ENCODE peak calls at places on chromosome 6, in five cellular contexts. W is fibroblast of lung, Z is testis, O is breast epithelium, Q is stomach. A is an unnamed sample.

GRCh38 chr6:117354671-117355070 is 71.1 kb downstream of the ROS1 start:
- DNase-seq in Z (no peak), O (no peak), W (no peak), Q (no peak), A (no peak)

GRCh38 chr6:109187399-109188114 is 92.2 kb downstream of the CEP57L1 start:
- DNase-seq in Q (peak; percentile 69), W (peak; percentile 21), Z (peak; percentile 63), O (peak; percentile 56), A (peak; percentile 60)

GRCh38 chr6:112153926-112154621 is 66.7 kb downstream of the FAM229B start:
- DNase-seq in Z (no peak), Q (no peak), W (peak; percentile 94), O (no peak), A (no peak)

GRCh38 chr6:96939019-96939805 is 14.7 kb downstream of the KLHL32 start:
- DNase-seq in Q (no peak), O (no peak), Z (peak; percentile 50), W (peak; percentile 67), A (no peak)

GRCh38 chr6:26025047-26025893 is 62.0 kb upstream of the HFE start:
- DNase-seq in O (no peak), W (peak; percentile 91), Z (no peak), Q (no peak), A (no peak)

GRCh38 chr6:142693446-142693845 is 251.5 kb downstream of the HIVEP2 start:
- DNase-seq in Q (no peak), O (no peak), W (peak; percentile 78), Z (no peak), A (no peak)

GRCh38 chr6:121205569-121205968 is 128.7 kb downstream of the TBC1D32 start:
- DNase-seq in W (no peak), Z (no peak), Q (no peak), O (no peak), A (no peak)

GRCh38 chr6:33323623-33323948 is 6.0 kb upstream of the ZBTB22 start:
- DNase-seq in Q (no peak), Z (no peak), O (no peak), W (no peak), A (no peak)

GRCh38 chr6:32167154-32167760 is 2.9 kb downstream of the EGFL8 start:
- DNase-seq in Q (no peak), O (no peak), W (no peak), Z (no peak), A (no peak)

GRCh38 chr6:7535498-7535897 is 6.0 kb upstream of the DSP start:
- DNase-seq in Z (no peak), O (no peak), Q (no peak), W (peak; percentile 64), A (no peak)

GRCh38 chr6:13544454-13545186 is 29.8 kb upstream of the SIRT5 start:
- DNase-seq in O (no peak), Z (no peak), W (no peak), Q (no peak), A (no peak)

GRCh38 chr6:88891135-88891845 is 72.1 kb downstream of the RNGTT start:
- DNase-seq in Z (no peak), W (peak; percentile 47), O (no peak), Q (no peak), A (no peak)

GRCh38 chr6:12288844-12289654 is 1.1 kb upstream of the EDN1 start:
- DNase-seq in Q (peak; percentile 62), O (no peak), Z (peak; percentile 80), W (peak; percentile 48), A (peak; percentile 20)

GRCh38 chr6:15462717-15463525 is 199.9 kb downstream of the DTNBP1 start:
- DNase-seq in Q (no peak), Z (no peak), O (no peak), W (peak; percentile 78), A (no peak)

GRCh38 chr6:121510568-121511177 is 75.2 kb downstream of the GJA1 start:
- DNase-seq in Q (no peak), Z (no peak), O (no peak), W (peak; percentile 77), A (no peak)

GRCh38 chr6:165579151-165579550 is 83.9 kb downstream of the PDE10A start:
- DNase-seq in W (no peak), O (no peak), Z (no peak), Q (no peak), A (no peak)

GRCh38 chr6:24718449-24719124 is 367 bp downstream of the C6orf62 start:
- DNase-seq in W (no peak), Q (no peak), O (no peak), Z (no peak), A (no peak)

GRCh38 chr6:135577059-135577538 is 79.6 kb upstream of the AHI1 start:
- DNase-seq in Z (no peak), O (no peak), W (no peak), Q (no peak), A (no peak)

GRCh38 chr6:84581494-84582259 is 182.7 kb downstream of the TBX18 start:
- DNase-seq in Z (no peak), O (no peak), Q (no peak), W (peak; percentile 82), A (no peak)

DNA sequence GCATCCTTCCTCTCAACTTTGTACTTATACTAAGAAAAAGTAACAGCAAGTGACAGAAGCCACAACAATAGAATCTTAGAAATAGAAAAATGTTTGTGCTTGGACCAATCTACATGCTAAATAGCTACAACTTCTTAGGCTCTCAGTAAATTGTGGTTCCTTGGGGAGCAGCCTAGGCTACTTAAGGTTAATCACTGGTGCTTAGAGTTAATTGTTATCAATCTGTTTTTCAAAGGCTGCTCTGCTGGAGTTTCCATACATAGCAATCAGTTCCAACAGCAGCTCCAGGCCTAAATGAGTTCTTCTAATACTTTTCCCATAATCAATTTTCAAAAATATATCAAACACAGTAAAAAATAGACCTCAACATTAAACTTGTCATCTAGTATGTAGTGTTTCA is 571.4 kb downstream of the EPHA7 start:
- DNase-seq in Q (no peak), O (no peak), Z (no peak), W (no peak), A (no peak)
- H3K27me3 ChIP-seq in Q (no peaks in the 10 kb centered on the region), O (no peaks in the 10 kb centered on the region), Z (no peaks in the 10 kb centered on the region), W (no peaks in the 10 kb centered on the region), A (no peaks in the 10 kb centered on the region)

DNA sequence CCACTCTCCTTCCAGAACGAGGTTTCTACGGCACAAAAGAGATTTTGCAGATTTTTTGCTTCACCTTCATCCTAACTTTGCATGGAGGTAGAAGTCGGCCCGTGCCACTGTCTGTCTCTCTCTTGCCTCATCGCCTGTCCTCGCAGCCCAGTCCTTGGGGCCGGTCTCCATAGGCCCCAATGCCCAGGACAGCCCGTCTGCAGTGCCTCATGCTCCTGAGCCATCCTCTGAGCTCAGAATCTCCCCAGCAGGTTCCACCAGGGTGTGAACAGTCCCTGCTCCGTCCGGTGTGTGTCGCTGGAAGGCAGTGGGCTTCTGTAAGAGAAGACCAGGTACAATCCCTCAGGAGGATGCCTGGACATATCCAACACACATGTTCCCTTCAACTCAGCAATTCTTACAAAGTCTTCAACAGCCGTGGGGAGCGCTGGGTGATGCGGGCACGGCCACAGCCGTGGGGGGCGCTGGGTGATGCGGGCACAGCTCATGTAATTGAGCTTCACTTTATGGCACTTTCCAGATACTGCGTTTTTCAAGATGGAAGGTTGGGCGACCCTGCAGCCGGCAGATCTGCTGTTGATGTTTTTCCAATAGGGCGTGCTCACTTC is 231.9 kb downstream of the DLL1 start:
- DNase-seq in W (no peak), Q (peak; percentile 16), Z (no peak), O (no peak), A (no peak)
- H3K9me3 ChIP-seq in W (no peaks in the 10 kb centered on the region), Q (no peaks in the 10 kb centered on the region), Z (no peaks in the 10 kb centered on the region), O (no peaks in the 10 kb centered on the region), A (no peaks in the 10 kb centered on the region)

GRCh38 chr6:50714487-50715379 is 1.4 kb downstream of the TFAP2D start:
- DNase-seq in Q (no peak), O (no peak), Z (no peak), W (no peak), A (no peak)
- H3K27me3 ChIP-seq in Q (peaks cover 6% of the 10 kb centered on the region), O (peaks cover 83% of the 10 kb centered on the region), Z (no peaks in the 10 kb centered on the region), W (no peaks in the 10 kb centered on the region), A (peaks cover 58% of the 10 kb centered on the region)

GRCh38 chr6:37632989-37633550 is 64.6 kb downstream of the MDGA1 start:
- DNase-seq in W (no peak), Z (no peak), Q (no peak), O (no peak), A (no peak)

GRCh38 chr6:37631295-37631694 is 66.4 kb downstream of the MDGA1 start:
- DNase-seq in O (no peak), W (no peak), Q (no peak), Z (no peak), A (no peak)

GRCh38 chr6:37632291-37632690 is 65.4 kb downstream of the MDGA1 start:
- DNase-seq in W (no peak), Q (no peak), Z (no peak), O (no peak), A (no peak)

GRCh38 chr6:37628611-37629320 is 68.9 kb downstream of the MDGA1 start:
- DNase-seq in Z (no peak), O (no peak), Q (no peak), W (peak; percentile 66), A (no peak)

DNA sequence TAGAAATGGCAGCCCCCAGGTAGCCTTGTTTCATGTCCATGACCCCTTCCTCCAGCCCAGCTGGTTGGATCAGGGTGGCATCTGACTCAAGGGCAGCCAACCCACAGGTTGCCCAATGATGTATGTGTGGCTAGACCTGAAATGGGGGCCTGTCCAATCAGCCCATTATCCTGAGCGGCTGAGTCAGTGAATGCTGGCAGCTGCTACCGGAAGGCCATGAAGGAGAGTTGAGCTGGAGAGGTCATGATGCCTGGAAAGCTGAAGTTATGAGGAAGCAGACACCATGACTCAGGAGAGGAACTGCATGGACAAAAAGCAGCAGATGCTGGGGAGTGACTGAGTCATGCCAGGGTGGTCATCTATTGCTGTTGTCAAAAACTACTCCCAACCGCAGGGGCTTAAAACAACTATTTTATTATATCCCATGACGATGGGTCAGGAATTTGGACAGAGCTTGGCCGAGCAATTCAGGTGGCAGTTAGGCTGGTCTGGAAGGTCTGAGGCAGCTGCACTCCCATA is 67.3 kb downstream of the MDGA1 start:
- DNase-seq in W (peak; percentile 100), Q (peak; percentile 57), O (no peak), Z (no peak), A (no peak)
- H3K9me3 ChIP-seq in W (no peaks in the 10 kb centered on the region), Q (no peaks in the 10 kb centered on the region), O (no peaks in the 10 kb centered on the region), Z (no peaks in the 10 kb centered on the region), A (no peaks in the 10 kb centered on the region)

DNA sequence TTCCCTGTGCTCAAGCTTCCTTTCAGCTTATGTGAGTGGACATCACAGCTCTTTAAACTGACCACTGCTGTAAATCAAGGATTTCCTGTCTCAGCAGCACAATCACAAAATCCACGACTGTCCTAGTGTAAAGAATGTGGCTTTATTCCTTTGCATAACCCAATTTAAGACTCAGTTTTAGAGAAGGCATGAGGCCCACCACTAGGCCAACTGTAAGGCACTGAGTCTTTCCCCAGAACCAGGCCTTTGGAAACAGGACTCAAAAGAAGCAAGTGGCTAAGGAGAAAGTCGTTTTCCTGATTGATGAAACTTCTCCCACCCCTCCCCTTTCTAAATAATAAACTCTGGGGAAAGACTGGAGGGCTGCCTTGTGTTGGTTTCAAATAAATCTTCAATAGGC is 3.7 kb downstream of the OLIG3 start:
- DNase-seq in O (no peak), Z (no peak), W (no peak), Q (no peak), A (no peak)
- H3K27me3 ChIP-seq in O (peaks cover 93% of the 10 kb centered on the region), Z (no peaks in the 10 kb centered on the region), W (peaks cover 90% of the 10 kb centered on the region), Q (peaks cover 41% of the 10 kb centered on the region), A (peaks cover 99% of the 10 kb centered on the region)

DNA sequence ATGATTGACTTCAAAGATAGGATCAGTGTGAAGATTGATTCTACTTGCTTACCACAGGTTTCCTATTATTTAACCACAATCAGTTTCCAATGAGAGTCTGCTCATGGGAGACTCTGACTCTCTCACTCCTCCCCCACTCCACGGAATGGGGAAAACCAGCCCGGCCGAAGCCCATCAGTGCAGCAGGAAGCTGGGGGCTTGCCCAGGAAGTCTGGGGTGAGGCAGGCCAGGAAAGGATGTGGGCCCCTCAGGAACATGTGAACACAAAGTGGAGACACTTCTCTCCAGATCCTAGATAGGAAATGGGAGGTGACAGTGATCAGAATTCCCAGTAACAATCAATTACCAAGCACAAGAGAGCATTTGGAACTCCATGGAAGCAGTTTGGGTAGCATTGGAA is 144.2 kb downstream of the TTLL2 start:
- DNase-seq in Z (no peak), Q (no peak), W (no peak), O (no peak), A (no peak)
- H3K9me3 ChIP-seq in Z (no peaks in the 10 kb centered on the region), Q (no peaks in the 10 kb centered on the region), W (no peaks in the 10 kb centered on the region), O (no peaks in the 10 kb centered on the region), A (no peaks in the 10 kb centered on the region)

A was measured in CD4-positive, alpha-beta T cell.